ENCODE peak calls at places on chromosomes 11 and 22, in six cellular contexts. O is HepG2, K is transverse colon, P is GM23338, E is SK-N-SH, X is suprapubic skin. T is an unnamed sample.

GRCh38 chr11:83063073-83063754 is 8.5 kb downstream of the RAB30 start:
- DNase-seq in O (no peak), K (no peak), P (peak; percentile 28), E (no peak), X (no peak), T (no peak)

GRCh38 chr11:15654397-15654915 is 539.7 kb downstream of the INSC start:
- DNase-seq in O (no peak), K (no peak), P (no peak), E (no peak), X (no peak), T (no peak)

GRCh38 chr22:49969751-49970527 is 9.4 kb downstream of the PIM3 start:
- DNase-seq in O (no peak), K (no peak), P (no peak), E (peak; percentile 21), X (peak; percentile 67), T (no peak)

GRCh38 chr22:38017272-38017920 is 33.0 kb upstream of the SOX10 start:
- DNase-seq in O (no peak), K (peak; percentile 75), P (no peak), E (no peak), X (peak; percentile 91), T (no peak)

GRCh38 chr11:68016904-68017817 is 7.0 kb downstream of the ALDH3B1 start:
- DNase-seq in O (peak; percentile 94), K (no peak), P (no peak), E (no peak), X (no peak), T (no peak)

GRCh38 chr22:25120093-25120561 is 79.5 kb upstream of the CRYBB3 start:
- DNase-seq in O (peak; percentile 92), K (peak; percentile 69), P (peak; percentile 59), E (no peak), X (no peak), T (no peak)

GRCh38 chr22:22824340-22825212 is 63.0 kb upstream of the IGLL5 start:
- DNase-seq in O (no peak), K (no peak), P (no peak), E (no peak), X (no peak), T (no peak)

GRCh38 chr11:64094463-64095223 is 58.9 kb downstream of the FLRT1 start:
- DNase-seq in O (no peak), K (peak; percentile 22), P (no peak), E (no peak), X (no peak), T (peak; percentile 32)

GRCh38 chr11:112730591-112730990 is 230.6 kb upstream of the NCAM1 start:
- DNase-seq in O (no peak), K (no peak), P (no peak), E (no peak), X (no peak), T (no peak)

GRCh38 chr22:36083056-36083455 is 54.4 kb upstream of the RBFOX2 start:
- DNase-seq in O (no peak), K (no peak), P (no peak), E (no peak), X (no peak), T (no peak)

GRCh38 chr22:25159028-25159427 is 40.6 kb upstream of the CRYBB3 start:
- DNase-seq in O (no peak), K (no peak), P (no peak), E (no peak), X (no peak), T (no peak)

GRCh38 chr11:106091480-106092123 is 14.1 kb downstream of the AASDHPPT start:
- DNase-seq in O (no peak), K (no peak), P (no peak), E (no peak), X (no peak), T (no peak)

GRCh38 chr11:21866781-21867180 is 326.1 kb upstream of the ANO5 start:
- DNase-seq in O (no peak), K (no peak), P (no peak), E (no peak), X (no peak), T (no peak)

GRCh38 chr22:22394589-22394988 is 114.0 kb downstream of the ZNF280B start:
- DNase-seq in O (no peak), K (peak; percentile 51), P (no peak), E (no peak), X (no peak), T (no peak)

GRCh38 chr11:61541568-61541967 is 33.0 kb downstream of the LRRC10B start:
- DNase-seq in O (no peak), K (no peak), P (peak; percentile 80), E (peak; percentile 63), X (no peak), T (no peak)

GRCh38 chr11:96215826-96216225 is 127.2 kb downstream of the MAML2 start:
- DNase-seq in O (no peak), K (no peak), P (no peak), E (no peak), X (no peak), T (no peak)

GRCh38 chr11:100354736-100355135 is 332.4 kb upstream of the ARHGAP42 start:
- DNase-seq in O (no peak), K (no peak), P (no peak), E (no peak), X (no peak), T (no peak)

GRCh38 chr11:130218501-130218900 is 58.9 kb downstream of the ST14 start:
- DNase-seq in O (no peak), K (no peak), P (no peak), E (no peak), X (no peak), T (no peak)

GRCh38 chr11:119378851-119379465 is 2.5 kb downstream of the USP2 start:
- DNase-seq in O (no peak), K (no peak), P (peak; percentile 43), E (no peak), X (peak; percentile 59), T (no peak)

GRCh38 chr11:7677801-7678201 is 4.5 kb upstream of the CYB5R2 start:
- DNase-seq in O (no peak), K (no peak), P (no peak), E (no peak), X (no peak), T (no peak)

GRCh38 chr11:117560786-117561530 is 233.3 kb downstream of the CEP164 start:
- DNase-seq in O (no peak), K (no peak), P (no peak), E (no peak), X (no peak), T (no peak)
- H3K27me3 ChIP-seq in O (peaks cover 1% of the 10 kb centered on the region), K (no peaks in the 10 kb centered on the region), P (no peaks in the 10 kb centered on the region), E (peaks cover 8% of the 10 kb centered on the region), X (peaks cover 25% of the 10 kb centered on the region), T (peaks cover 8% of the 10 kb centered on the region)

DNA sequence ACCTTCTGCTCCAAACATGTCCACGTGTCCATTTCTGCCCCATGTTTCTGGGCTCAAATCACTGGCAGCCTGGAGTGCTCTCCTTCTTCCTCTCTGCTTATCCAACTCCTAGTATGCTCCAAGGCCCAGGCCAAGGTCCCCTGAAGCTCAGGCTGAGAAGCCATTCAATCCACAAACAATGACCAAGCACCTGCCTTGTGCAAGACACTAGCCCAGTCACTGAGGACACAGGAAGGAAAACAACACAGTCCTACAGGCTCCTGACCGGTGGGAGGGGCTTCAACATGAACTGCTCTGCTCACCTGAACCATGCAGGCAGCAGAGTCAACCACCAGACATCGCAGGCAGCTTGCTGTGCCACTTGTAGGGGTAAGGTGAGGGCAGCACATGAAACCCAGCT is 93.6 kb downstream of the RPL27A start:
- DNase-seq in O (peak; percentile 74), K (no peak), P (no peak), E (no peak), X (no peak), T (no peak)
- TF ChIP-seq POLR2AphosphoS5 in O (no peak), K (no peak), P (no peak), E (no peak), X (no peak), T (no peak)

DNA sequence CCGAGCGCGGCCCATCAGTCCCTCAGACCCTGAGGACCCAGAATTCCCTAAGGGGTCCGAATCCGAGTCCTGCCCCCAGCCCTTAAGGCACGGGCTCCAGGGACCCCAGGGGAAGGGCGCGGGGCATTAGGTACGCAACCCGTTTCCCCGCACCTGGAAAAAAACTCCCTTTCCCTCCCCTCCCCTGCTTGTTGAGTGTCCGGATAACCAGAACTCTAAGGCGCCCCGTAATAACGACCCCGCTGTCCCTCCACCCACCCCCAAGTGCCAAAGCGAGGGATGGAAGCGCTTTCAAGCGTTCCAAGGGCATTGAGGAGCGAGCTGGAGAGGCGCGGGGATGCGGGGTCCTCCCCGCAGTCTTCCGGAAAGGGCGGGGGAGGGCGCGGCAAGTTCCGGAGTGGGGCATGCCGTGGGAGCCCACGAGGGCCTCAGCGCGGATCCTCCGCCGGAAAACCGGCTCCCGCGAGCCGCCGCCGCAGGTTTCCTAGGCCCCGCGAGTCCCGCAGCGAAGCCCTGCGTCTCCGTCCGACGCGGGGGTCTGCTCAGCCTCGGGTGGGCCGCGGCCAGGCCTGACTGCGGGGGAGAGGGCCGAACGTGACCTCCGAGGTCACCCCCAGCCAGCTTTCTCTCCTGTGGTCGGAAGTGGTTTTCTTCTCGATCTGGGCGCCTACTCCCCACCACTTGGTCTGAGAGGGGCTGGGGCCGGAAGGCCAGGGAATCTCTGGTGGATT is 3.9 kb upstream of the CCND1 start:
- DNase-seq in O (no peak), K (no peak), P (peak; percentile 46), E (no peak), X (no peak), T (no peak)
- H3K27me3 ChIP-seq in O (no peaks in the 10 kb centered on the region), K (peaks cover 57% of the 10 kb centered on the region), P (peaks cover 47% of the 10 kb centered on the region), E (no peaks in the 10 kb centered on the region), X (peaks cover 8% of the 10 kb centered on the region), T (no peaks in the 10 kb centered on the region)

GRCh38 chr22:41177626-41178424 is 27.3 kb upstream of the L3MBTL2 start:
- DNase-seq in O (no peak), K (no peak), P (no peak), E (no peak), X (no peak), T (no peak)

GRCh38 chr22:41184679-41185078 is 20.4 kb upstream of the L3MBTL2 start:
- DNase-seq in O (no peak), K (no peak), P (peak; percentile 89), E (no peak), X (no peak), T (no peak)

GRCh38 chr22:41178425-41178975 is 26.6 kb upstream of the L3MBTL2 start:
- DNase-seq in O (no peak), K (peak; percentile 16), P (no peak), E (no peak), X (no peak), T (no peak)

GRCh38 chr22:41180926-41181325 is 24.2 kb upstream of the L3MBTL2 start:
- DNase-seq in O (no peak), K (no peak), P (no peak), E (no peak), X (no peak), T (no peak)

DNA sequence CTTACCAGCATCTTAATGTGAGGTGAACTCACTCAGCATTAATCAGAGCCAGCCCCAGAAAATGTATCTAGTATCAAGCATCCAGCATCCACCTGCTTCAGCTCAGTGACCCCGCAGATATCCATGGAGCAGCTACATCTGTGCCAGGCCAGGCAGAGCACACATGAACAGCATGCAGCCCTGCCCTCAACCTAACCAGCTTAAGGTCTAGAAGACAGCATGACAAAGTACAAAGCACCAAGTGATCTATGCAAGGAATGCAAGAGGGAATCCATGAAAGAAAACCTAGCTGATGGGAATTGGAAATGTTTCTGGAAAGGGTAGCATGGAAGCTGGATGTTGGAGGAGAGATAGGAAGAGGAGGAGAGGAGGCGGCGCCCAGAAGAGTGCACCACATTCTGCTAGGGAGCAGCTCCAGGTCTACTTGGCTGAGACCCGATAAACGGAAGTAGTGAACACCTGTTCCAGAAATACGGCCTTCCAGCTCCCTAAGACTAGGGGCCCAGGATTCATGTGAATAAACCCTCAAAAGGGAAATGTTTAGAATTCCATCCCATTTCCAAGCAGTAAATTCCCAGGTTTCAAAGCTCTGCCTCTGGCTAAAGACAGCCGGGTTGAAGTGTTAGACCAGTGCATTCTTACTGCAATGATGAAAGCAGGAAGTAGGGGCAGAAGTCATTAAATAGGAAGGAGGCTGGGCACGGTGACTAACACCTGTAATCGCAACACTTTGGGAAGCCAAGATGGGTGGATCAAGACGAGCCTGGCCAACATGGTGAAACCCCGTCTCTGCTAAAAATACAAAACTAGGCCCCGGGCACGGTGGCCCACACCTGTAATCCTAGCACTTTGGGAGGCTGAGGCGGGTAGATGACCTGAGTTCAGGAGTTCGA is 23.5 kb upstream of the L3MBTL2 start:
- DNase-seq in O (no peak), K (peak; percentile 37), P (peak; percentile 67), E (no peak), X (no peak), T (no peak)
- TF ChIP-seq POLR2AphosphoS5 in O (peak; percentile 9), K (peak; percentile 31), P (peak; percentile 50), E (no peak), X (no peak), T (no peak)